ENCODE peak calls at places on chromosomes 6 and 20, in five cellular contexts. G is heart right ventricle, Q is tibial artery, X is stomach, R is aorta. E is an unnamed sample.

GRCh38 chr6:11815231-11815630 is 36.6 kb upstream of the ADTRP start:
- DNase-seq in R (no peak), X (no peak), Q (no peak), G (no peak), E (no peak)

GRCh38 chr6:140320081-140320798 is 945.8 kb upstream of the CITED2 start:
- DNase-seq in R (no peak), X (no peak), G (no peak), Q (no peak), E (no peak)

GRCh38 chr20:52937701-52938100 is 34.5 kb upstream of the TSHZ2 start:
- DNase-seq in G (no peak), R (no peak), X (no peak), Q (no peak), E (no peak)

GRCh38 chr20:16007164-16007563 is 566.1 kb downstream of the KIF16B start:
- DNase-seq in R (no peak), X (no peak), Q (no peak), G (no peak), E (no peak)

GRCh38 chr6:41170547-41171160 is 7.7 kb upstream of the TREM2 start:
- DNase-seq in Q (no peak), G (no peak), X (no peak), R (no peak), E (no peak)

GRCh38 chr6:48611332-48611731 is 500.3 kb upstream of the PTCHD4 start:
- DNase-seq in Q (no peak), R (no peak), X (no peak), G (no peak), E (no peak)

GRCh38 chr20:49668181-49668877 is 45.3 kb downstream of the B4GALT5 start:
- DNase-seq in Q (no peak), X (peak; percentile 61), G (peak; percentile 25), R (no peak), E (no peak)

GRCh38 chr6:16136536-16137450 is 7.9 kb downstream of the MYLIP start:
- DNase-seq in G (no peak), R (no peak), Q (no peak), X (peak; percentile 40), E (peak; percentile 58)

GRCh38 chr6:130453230-130453629 is 87.4 kb downstream of the TMEM200A start:
- DNase-seq in G (no peak), R (no peak), Q (no peak), X (no peak), E (no peak)

GRCh38 chr6:97726378-97726777 is 443.4 kb upstream of the MMS22L start:
- DNase-seq in X (no peak), G (no peak), R (no peak), Q (no peak), E (no peak)

GRCh38 chr6:89369009-89369408 is 16.5 kb upstream of the UBE2J1 start:
- DNase-seq in X (peak; percentile 76), Q (peak; percentile 84), R (no peak), G (peak; percentile 47), E (peak; percentile 68)

GRCh38 chr6:10954590-10955010 is 67.7 kb downstream of the SYCP2L start:
- DNase-seq in X (peak; percentile 75), Q (no peak), R (peak; percentile 87), G (peak; percentile 78), E (peak; percentile 81)

GRCh38 chr20:37226889-37227288 is 34.7 kb downstream of the GHRH start:
- DNase-seq in Q (peak; percentile 71), G (peak; percentile 47), R (no peak), X (peak; percentile 30), E (no peak)

GRCh38 chr20:17652411-17652810 is 29.6 kb downstream of the RRBP1 start:
- DNase-seq in X (no peak), R (peak; percentile 70), G (no peak), Q (peak; percentile 61), E (no peak)

GRCh38 chr20:39108746-39109145 is 146.6 kb downstream of the DHX35 start:
- DNase-seq in G (no peak), X (no peak), R (no peak), Q (no peak), E (no peak)

GRCh38 chr20:51447097-51447764 is 95.3 kb downstream of the NFATC2 start:
- DNase-seq in R (peak; percentile 93), X (no peak), G (no peak), Q (peak; percentile 86), E (peak; percentile 84)

DNA sequence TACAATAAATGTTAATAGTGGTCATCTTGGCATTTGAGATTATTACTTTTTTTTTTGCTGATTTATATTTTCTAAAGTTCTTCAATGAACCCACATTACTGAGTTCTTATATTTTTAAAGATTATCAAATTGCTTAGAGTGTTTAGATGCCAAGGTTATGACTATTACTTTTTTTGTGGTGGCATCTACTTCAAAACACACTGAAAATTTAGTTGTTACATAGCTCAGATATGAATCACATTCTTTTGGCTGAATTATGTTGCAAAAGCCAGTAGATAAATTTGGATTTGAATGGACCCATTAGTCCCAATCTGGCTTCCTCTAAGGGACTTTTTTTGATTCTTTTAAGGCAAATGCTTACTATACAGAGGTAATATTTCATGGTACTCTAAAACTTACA is 8.9 kb downstream of the UTRN start:
- DNase-seq in Q (no peak), R (no peak), G (no peak), X (no peak), E (no peak)
- H3K4me1 ChIP-seq in Q (no peaks in the 10 kb centered on the region), R (peaks cover 8% of the 10 kb centered on the region), G (peaks cover 3% of the 10 kb centered on the region), X (peaks cover 27% of the 10 kb centered on the region), E (peaks cover 26% of the 10 kb centered on the region)

DNA sequence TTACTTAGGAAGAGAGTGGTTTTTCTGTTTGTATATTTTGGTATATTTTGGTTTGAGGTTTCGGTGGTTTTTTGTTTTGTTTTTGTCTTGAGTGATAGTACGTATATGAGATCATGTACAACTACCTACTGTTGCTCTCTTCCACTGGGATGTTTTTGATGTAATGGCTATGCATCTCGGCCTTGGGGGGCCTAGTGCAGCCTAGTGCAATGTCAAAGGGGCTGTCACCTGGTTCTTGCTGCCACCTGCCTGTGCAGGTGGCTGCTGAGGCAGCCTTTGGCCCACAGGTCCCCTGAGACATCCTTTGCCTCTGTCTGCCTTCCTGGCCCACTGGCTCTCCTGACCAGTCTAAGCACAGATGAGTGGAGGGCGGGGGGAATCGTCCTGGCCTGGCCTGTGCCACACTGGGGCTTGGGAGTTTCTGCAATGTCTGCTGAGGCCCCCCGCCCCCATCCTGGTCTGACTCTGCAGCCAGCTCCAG is 546.6 kb downstream of the CD83 start:
- DNase-seq in R (no peak), X (no peak), G (no peak), Q (no peak), E (no peak)
- H3K36me3 ChIP-seq in R (no peaks in the 10 kb centered on the region), X (no peaks in the 10 kb centered on the region), G (no peaks in the 10 kb centered on the region), Q (no peaks in the 10 kb centered on the region), E (no peaks in the 10 kb centered on the region)

GRCh38 chr6:5998741-5999687 is 7.7 kb downstream of the NRN1 start:
- DNase-seq in R (no peak), Q (no peak), X (no peak), G (peak; percentile 59), E (no peak)
- H3K4me3 ChIP-seq in R (no peak overlapping the region), Q (peak overlapping the region; percentile 38), X (peak overlapping the region; percentile 24), G (peak overlapping the region; percentile 31), E (no peak overlapping the region)

GRCh38 chr6:45461486-45461885 is 83.8 kb upstream of the SUPT3H start:
- DNase-seq in R (no peak), G (no peak), X (no peak), Q (no peak), E (no peak)

GRCh38 chr6:45455408-45455807 is 77.7 kb upstream of the SUPT3H start:
- DNase-seq in X (no peak), G (no peak), R (no peak), Q (no peak), E (no peak)

GRCh38 chr6:45460166-45460565 is 82.4 kb upstream of the SUPT3H start:
- DNase-seq in Q (no peak), R (no peak), G (no peak), X (no peak), E (no peak)

GRCh38 chr6:45457141-45457540 is 79.4 kb upstream of the SUPT3H start:
- DNase-seq in Q (no peak), R (no peak), G (no peak), X (no peak), E (no peak)

GRCh38 chr6:45458672-45459071 is 80.9 kb upstream of the SUPT3H start:
- DNase-seq in G (no peak), Q (no peak), X (no peak), R (no peak), E (no peak)
- H3K4me1 ChIP-seq in G (no peaks in the 10 kb centered on the region), Q (no peaks in the 10 kb centered on the region), X (no peaks in the 10 kb centered on the region), R (no peaks in the 10 kb centered on the region), E (no peaks in the 10 kb centered on the region)

GRCh38 chr6:112139052-112139451 is 51.7 kb downstream of the FAM229B start:
- DNase-seq in Q (no peak), G (no peak), R (no peak), X (no peak), E (no peak)
- H3K36me3 ChIP-seq in Q (peaks cover 89% of the 10 kb centered on the region), G (peaks cover under 1% of the 10 kb centered on the region), R (no peaks in the 10 kb centered on the region), X (peaks cover 92% of the 10 kb centered on the region), E (peaks cover 16% of the 10 kb centered on the region)

GRCh38 chr6:170417881-170418280 is 111.3 kb downstream of the FAM120B start:
- DNase-seq in R (no peak), Q (no peak), X (no peak), G (no peak), E (no peak)
- H3K4me3 ChIP-seq in R (no peak overlapping the region), Q (no peak overlapping the region), X (no peak overlapping the region), G (no peak overlapping the region), E (no peak overlapping the region)

GRCh38 chr6:158006331-158006730 is 24.7 kb downstream of the SYNJ2 start:
- DNase-seq in R (no peak), X (no peak), Q (no peak), G (no peak), E (no peak)

GRCh38 chr6:158004696-158005095 is 23.0 kb downstream of the SYNJ2 start:
- DNase-seq in Q (peak; percentile 31), G (no peak), R (peak; percentile 51), X (no peak), E (no peak)

GRCh38 chr6:158008894-158009891 is 27.5 kb downstream of the SYNJ2 start:
- DNase-seq in R (peak; percentile 76), Q (peak; percentile 68), X (no peak), G (no peak), E (peak; percentile 89)

GRCh38 chr6:158005626-158006180 is 24.0 kb downstream of the SYNJ2 start:
- DNase-seq in R (no peak), G (no peak), Q (no peak), X (no peak), E (no peak)

GRCh38 chr6:158006821-158007570 is 25.3 kb downstream of the SYNJ2 start:
- DNase-seq in X (no peak), G (no peak), Q (no peak), R (no peak), E (no peak)
- H3K4me1 ChIP-seq in X (peaks cover 37% of the 10 kb centered on the region), G (peaks cover 26% of the 10 kb centered on the region), Q (no peaks in the 10 kb centered on the region), R (peaks cover 2% of the 10 kb centered on the region), E (peaks cover 14% of the 10 kb centered on the region)

DNA sequence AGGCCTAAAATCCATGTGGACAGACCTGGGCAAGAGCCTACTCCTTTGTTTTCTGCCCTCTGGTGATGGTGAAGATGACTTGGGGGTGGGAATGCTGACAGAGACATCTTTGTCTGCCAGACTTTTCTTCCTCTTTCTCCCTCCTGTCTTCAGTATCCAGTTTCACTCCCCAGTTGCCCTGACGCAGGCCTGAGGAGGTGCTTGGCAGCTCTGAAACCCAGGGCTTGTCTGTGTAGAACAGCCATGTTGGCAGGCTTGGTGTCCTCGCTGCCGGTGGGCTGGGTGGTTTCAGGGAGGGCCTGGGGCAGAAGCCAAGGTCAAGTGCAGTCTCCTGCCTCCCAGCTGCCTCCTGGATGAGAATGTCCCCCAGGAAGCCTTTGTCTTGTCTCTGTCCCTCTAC is 22.5 kb downstream of the CCDC167 start:
- DNase-seq in X (no peak), G (no peak), R (no peak), Q (no peak), E (no peak)
- H3K36me3 ChIP-seq in X (peaks cover 100% of the 10 kb centered on the region), G (peaks cover 4% of the 10 kb centered on the region), R (no peaks in the 10 kb centered on the region), Q (peaks cover 64% of the 10 kb centered on the region), E (peaks cover 68% of the 10 kb centered on the region)

E was measured in adrenal gland.